ENCODE peak calls at places on chromosomes 6 and 20, in four cellular contexts. B, Z, K and U are unnamed samples.

GRCh38 chr20:32635764-32636163 is 38.0 kb downstream of the C20orf203 start:
- DNase-seq in B (no peak), Z (no peak), K (no peak), U (no peak)

GRCh38 chr20:24227600-24227999 is 239.0 kb upstream of the GGTLC1 start:
- DNase-seq in B (no peak), Z (no peak), K (no peak), U (no peak)

GRCh38 chr20:10662151-10662550 is 11.6 kb downstream of the JAG1 start:
- DNase-seq in B (no peak), Z (no peak), K (no peak), U (no peak)

GRCh38 chr6:971981-972640 is 279.2 kb upstream of the EXOC2 start:
- DNase-seq in B (no peak), Z (no peak), K (no peak), U (no peak)

GRCh38 chr20:8049321-8049720 is 29.8 kb upstream of the TMX4 start:
- DNase-seq in B (no peak), Z (no peak), K (no peak), U (no peak)

GRCh38 chr6:90900034-90900433 is 313.2 kb upstream of the MAP3K7 start:
- DNase-seq in B (no peak), Z (no peak), K (no peak), U (no peak)

GRCh38 chr20:57709823-57710799 is at the start of gene PMEPA1:
- DNase-seq in B (peak), Z (peak), K (no peak), U (peak)

GRCh38 chr20:49874601-49875116 is 40.7 kb downstream of the SPATA2 start:
- DNase-seq in B (no peak), Z (no peak), K (no peak), U (no peak)

GRCh38 chr20:9635756-9636155 is 121.4 kb downstream of the LAMP5 start:
- DNase-seq in B (no peak), Z (no peak), K (no peak), U (no peak)

GRCh38 chr20:21503345-21503744 is 10.5 kb downstream of the NKX2-2 start:
- DNase-seq in B (no peak), Z (no peak), K (peak), U (no peak)

GRCh38 chr20:60330461-60330860 is 372.2 kb downstream of the CDH26 start:
- DNase-seq in B (no peak), Z (no peak), K (no peak), U (no peak)

GRCh38 chr6:38503940-38504682 is 135.6 kb downstream of the BTBD9 start:
- DNase-seq in B (no peak), Z (no peak), K (no peak), U (no peak)

GRCh38 chr6:38501931-38502330 is 137.8 kb downstream of the BTBD9 start:
- DNase-seq in B (no peak), Z (no peak), K (no peak), U (no peak)

GRCh38 chr6:38502423-38502822 is 137.3 kb downstream of the BTBD9 start:
- DNase-seq in B (peak), Z (no peak), K (no peak), U (no peak)

GRCh38 chr6:38504996-38505395 is 134.7 kb downstream of the BTBD9 start:
- DNase-seq in B (no peak), Z (no peak), K (no peak), U (no peak)

DNA sequence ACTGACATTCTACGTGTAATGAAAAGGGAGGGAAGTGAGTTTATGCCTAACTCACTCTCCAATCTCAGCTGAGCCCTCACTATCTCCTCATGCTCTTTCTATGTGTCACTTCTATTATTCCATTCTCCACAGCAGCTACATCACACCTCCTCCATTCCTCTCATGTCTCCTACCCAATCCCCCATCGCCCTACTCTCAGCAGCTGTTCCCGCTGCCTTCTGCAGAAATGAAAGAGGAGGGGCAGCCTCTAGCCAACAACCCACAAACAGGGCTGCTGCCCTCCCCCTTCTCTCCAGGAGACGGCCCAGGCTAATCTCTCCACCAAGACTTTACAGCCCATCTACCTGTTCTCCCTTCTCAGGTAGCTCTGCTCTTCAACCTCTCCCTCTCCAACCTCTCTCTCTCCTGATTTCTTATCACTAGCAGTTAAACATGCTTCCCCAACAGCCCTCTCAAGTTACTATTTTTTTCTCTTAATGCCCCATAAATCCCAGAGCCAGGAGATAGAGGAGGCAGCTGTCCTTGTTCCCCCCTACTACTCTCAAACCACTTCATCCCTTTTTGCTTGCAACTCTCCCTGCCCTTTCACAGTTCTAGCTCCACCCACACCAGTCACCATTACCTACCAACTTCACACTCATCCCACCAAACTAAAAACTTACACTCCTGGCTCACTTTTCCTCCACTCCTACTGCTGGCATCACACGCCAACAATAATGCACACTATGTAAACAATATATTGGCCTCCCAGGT is 136.5 kb downstream of the BTBD9 start:
- DNase-seq in B (no peak), Z (no peak), K (no peak), U (no peak)
- TF ChIP-seq SUZ12 in B (no peak), Z (no peak), K (no peak), U (no peak)

GRCh38 chr6:99521557-99522286 is 6.5 kb upstream of the USP45 start:
- DNase-seq in B (peak), Z (no peak), K (no peak), U (peak)
- TF ChIP-seq ZNF274 in B (no peak), Z (no peak), K (no peak), U (no peak)

DNA sequence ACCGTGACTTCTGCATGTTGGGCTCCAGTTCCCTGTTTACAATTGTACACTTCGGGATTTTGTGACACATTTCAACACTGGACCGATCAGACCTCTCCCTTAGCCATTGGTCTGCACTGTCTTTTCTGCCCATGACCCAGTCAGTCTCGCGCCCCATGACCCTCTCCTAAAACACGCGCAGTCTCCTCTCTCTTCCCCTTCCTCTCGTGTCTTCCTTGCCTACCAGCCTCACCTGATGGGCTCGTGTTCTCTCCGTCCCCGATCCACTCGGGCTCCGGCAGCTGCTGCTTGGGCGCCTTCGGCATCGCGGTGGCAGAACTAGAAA is 520 bp upstream of the ABCF1 start:
- DNase-seq in B (no peak), Z (no peak), K (no peak), U (no peak)
- TF ChIP-seq SUZ12 in B (no peak), Z (no peak), K (no peak), U (no peak)

DNA sequence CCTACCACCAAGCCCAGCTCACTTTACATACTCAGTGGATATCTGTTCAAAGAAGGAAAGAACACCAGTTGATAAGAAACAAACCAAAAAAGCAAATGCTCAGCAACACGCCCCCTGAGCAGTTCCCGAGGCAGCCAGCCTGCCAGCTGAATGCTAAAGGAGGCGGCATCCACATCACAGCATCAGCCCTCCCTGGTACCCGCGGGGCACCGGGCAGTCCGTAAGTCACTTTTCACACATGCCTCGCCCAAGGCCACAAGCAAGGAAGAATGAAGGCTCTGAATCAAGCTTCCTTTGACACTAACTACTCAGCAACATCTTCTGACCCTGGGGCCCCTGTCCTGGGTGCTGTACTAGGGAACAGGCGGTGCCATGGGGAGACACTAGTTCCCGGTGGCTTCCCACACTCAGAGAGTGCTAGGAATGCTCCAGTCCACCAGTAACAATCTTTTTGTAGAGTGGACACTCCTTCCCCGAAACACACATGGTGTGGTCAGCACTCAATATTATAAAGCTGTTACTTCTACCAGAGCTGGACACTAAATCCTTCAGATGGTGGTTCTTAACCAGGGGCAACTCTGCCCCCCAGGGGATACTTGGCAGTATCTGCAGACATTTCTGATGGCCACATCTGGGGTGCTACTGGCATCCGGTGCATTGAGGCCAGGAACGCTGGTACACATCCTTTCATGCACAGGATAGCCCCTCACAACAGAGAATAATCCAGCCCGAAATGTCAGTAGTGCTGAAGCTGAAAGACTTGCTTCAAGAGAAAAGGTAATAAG is 124.6 kb downstream of the NFATC2 start:
- DNase-seq in B (no peak), Z (no peak), K (no peak), U (no peak)
- TF ChIP-seq ZNF274 in B (no peak), Z (no peak), K (no peak), U (no peak)

GRCh38 chr20:36311854-36312723 is 6.0 kb downstream of the DLGAP4 start:
- DNase-seq in B (no peak), Z (no peak), K (no peak), U (no peak)

GRCh38 chr20:36309643-36310042 is 3.5 kb downstream of the DLGAP4 start:
- DNase-seq in B (no peak), Z (no peak), K (no peak), U (no peak)

GRCh38 chr20:36312724-36313441 is 6.7 kb downstream of the DLGAP4 start:
- DNase-seq in B (no peak), Z (peak), K (no peak), U (no peak)

GRCh38 chr20:36310215-36310981 is 4.3 kb downstream of the DLGAP4 start:
- DNase-seq in B (no peak), Z (no peak), K (no peak), U (no peak)

GRCh38 chr20:36311141-36311853 is 5.2 kb downstream of the DLGAP4 start:
- DNase-seq in B (no peak), Z (no peak), K (no peak), U (no peak)
- TF ChIP-seq SUZ12 in B (no peak), Z (no peak), K (no peak), U (no peak)

GRCh38 chr6:166957087-166957804 is 896 bp upstream of the RNASET2 start:
- DNase-seq in B (peak), Z (peak), K (no peak), U (no peak)

GRCh38 chr6:166954118-166954713 is 2.1 kb downstream of the RNASET2 start:
- DNase-seq in B (no peak), Z (no peak), K (no peak), U (no peak)

GRCh38 chr6:166956444-166957086 is at the start of gene RNASET2:
- DNase-seq in B (peak), Z (peak), K (no peak), U (peak)

GRCh38 chr6:166955865-166956443 is 396 bp downstream of the RNASET2 start:
- DNase-seq in B (no peak), Z (no peak), K (no peak), U (peak)

GRCh38 chr6:166955121-166955864 is 1.1 kb downstream of the RNASET2 start:
- DNase-seq in B (no peak), Z (no peak), K (no peak), U (no peak)
- TF ChIP-seq ZNF274 in B (no peak), Z (no peak), K (no peak), U (no peak)

GRCh38 chr20:16608265-16608636 is 35.0 kb upstream of the KIF16B start:
- DNase-seq in B (no peak), Z (peak), K (no peak), U (no peak)

GRCh38 chr20:16606468-16606867 is 33.2 kb upstream of the KIF16B start:
- DNase-seq in B (no peak), Z (no peak), K (no peak), U (no peak)

GRCh38 chr20:16611832-16612231 is 38.6 kb upstream of the KIF16B start:
- DNase-seq in B (no peak), Z (no peak), K (no peak), U (no peak)

GRCh38 chr20:16609066-16609465 is 35.8 kb upstream of the KIF16B start:
- DNase-seq in B (no peak), Z (no peak), K (no peak), U (no peak)

DNA sequence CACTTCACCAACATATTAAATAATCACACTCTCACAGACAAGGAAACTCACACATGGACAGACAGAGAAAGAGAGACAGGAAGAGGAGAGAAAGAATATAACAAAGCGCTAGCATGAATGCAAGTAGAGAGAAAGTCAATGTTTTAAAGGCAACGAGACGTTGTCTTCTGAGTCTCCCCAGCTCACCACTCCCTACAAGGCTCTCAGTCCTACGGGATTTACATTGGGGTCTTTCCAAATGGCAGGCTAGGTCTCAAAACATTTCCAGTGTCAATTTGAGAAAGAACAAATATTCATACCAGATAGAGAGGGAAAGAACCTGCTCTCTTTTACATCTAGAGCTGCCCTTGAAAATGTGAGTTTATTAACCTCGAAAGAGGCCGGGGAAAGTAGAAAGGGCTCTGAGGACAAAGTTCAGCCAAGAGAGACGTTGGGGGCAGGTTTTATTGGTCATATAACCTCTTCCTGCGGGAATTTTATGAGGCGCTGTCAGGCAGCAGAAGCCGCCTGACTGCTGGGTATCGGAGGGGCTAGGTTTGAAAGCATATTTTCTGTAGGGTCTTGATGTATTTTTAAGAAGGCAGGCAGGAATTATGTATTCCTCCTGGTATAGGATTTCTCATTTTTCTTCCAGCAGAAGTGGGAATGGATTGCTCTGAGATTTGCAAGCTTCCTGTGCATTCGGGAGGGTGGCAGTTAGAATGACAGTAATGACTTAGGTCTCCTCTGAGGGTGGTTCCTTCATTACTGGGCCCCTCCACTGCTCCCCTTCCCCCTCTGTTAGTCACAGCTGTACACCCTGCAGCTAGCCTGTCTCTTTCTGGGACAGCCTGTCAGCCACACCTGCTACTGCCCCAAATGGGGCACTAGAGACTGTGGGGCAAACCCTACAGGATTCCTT is 34.4 kb upstream of the KIF16B start:
- DNase-seq in B (peak), Z (peak), K (no peak), U (no peak)
- TF ChIP-seq SUZ12 in B (no peak), Z (no peak), K (no peak), U (no peak)